ENCODE peak calls at places on chromosomes 16 and 17, in four cellular contexts. Y is A549, X is HepG2, N is K562. H is an unnamed sample.

GRCh38 chr17:41660221-41660711 is 28.4 kb upstream of the EIF1 start:
- DNase-seq in Y (no peak), X (no peak), N (no peak), H (no peak)

GRCh38 chr17:41231731-41232130 is 518 bp upstream of the KRTAP9-3 start:
- DNase-seq in Y (no peak), X (no peak), N (no peak), H (no peak)

GRCh38 chr17:80960797-80961452 is 30.7 kb upstream of the CHMP6 start:
- DNase-seq in Y (no peak), X (no peak), N (no peak), H (no peak)

GRCh38 chr16:28538733-28539596 is at the start of gene NUPR1:
- DNase-seq in Y (peak; percentile 85), X (peak; percentile 89), N (no peak), H (no peak)

GRCh38 chr17:45306623-45307022 is 10.2 kb downstream of the MAP3K14 start:
- DNase-seq in Y (no peak), X (no peak), N (no peak), H (no peak)

GRCh38 chr16:48014349-48015135 is 141.3 kb downstream of the ABCC12 start:
- DNase-seq in Y (peak; percentile 15), X (peak; percentile 11), N (no peak), H (no peak)

GRCh38 chr17:41451154-41451728 is 10.5 kb upstream of the KRT38 start:
- DNase-seq in Y (no peak), X (no peak), N (no peak), H (no peak)

GRCh38 chr16:81201267-81201666 is 37.2 kb upstream of the BCO1 start:
- DNase-seq in Y (no peak), X (no peak), N (no peak), H (no peak)

GRCh38 chr16:69762843-69763556 is 868 bp downstream of the WWP2 start:
- DNase-seq in Y (peak; percentile 23), X (peak; percentile 37), N (no peak), H (no peak)

DNA sequence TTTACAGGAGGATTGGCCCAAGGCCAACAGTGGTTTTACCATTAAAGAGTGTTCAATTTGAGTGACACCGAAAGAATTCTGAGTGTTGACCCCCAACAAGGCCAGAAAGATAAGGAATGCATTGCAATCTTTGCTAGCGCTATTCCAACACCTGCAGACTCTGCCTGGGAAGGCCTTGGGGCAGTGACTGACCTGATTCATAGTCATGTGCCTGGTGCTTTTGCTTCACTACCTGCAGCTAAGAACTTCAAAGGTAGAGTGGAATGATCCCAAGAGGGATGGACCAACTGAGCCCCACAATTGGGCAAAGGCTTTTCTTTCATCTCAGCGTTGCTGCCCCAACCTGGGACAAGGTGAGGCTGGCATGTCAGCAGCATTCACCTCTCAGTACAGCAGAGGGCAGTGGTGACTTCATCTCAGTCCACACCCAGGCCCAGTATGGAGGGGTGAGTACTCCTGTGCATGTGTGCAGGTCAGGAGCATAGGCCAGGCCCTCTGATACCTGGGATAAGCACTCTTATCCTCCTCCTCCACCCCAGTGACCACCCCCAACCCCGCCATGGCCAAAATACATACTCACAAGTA is 149.6 kb upstream of the GNAO1 start:
- DNase-seq in Y (peak; percentile 36), X (peak; percentile 45), N (peak; percentile 24), H (no peak)
- TF ChIP-seq USF2 in Y (no peak), X (no peak), N (no peak), H (no peak)

GRCh38 chr16:50467559-50467942 is 80.6 kb upstream of the NKD1 start:
- DNase-seq in Y (no peak), X (no peak), N (no peak), H (no peak)
- H3K4me3 ChIP-seq in Y (peak overlapping the region; percentile 45), X (peak overlapping the region; percentile 24), N (no peak overlapping the region), H (no peak overlapping the region)

DNA sequence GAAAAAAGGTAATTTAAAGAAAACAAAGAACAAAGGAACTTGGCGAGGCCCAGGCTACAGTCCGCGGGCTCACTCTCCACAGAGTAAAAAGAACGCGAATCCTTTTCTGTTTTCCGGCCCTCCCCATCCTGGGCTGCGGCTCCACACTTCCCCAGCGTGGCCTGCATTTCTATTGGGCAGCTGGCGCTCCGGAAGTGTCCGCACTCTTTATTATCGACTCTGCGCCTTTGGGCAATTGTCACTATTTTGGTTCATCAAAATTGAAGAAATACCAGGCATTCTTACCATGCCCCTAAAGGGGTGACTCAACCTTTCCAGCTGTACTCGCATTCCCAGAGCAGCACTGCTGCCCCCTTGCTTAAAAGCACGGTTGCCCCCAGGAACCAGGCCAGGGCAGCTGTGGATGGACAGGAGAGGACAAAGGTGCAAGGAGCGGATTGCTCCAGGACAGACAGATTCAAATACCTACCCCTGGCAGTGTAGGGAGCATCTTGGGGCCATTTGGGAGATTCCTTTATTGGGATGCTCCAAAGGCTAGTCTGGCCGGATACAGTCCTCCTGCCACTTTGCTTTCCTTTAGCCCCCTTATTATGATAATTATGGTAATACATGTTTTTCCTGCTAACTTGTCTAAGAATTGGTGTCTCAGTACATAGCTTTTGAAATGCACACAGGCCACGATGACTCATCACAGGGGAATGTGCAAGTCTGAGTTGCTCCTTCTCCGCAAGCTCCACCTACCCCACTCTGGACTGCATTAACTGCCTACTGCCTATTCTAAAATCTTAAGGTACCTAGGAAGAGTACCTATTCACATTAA is 985 bp upstream of the SLFN12 start:
- DNase-seq in Y (peak; percentile 95), X (peak; percentile 81), N (peak; percentile 66), H (peak; percentile 40)
- TF ChIP-seq CHD4 in Y (no peak), X (no peak), N (no peak), H (no peak)

DNA sequence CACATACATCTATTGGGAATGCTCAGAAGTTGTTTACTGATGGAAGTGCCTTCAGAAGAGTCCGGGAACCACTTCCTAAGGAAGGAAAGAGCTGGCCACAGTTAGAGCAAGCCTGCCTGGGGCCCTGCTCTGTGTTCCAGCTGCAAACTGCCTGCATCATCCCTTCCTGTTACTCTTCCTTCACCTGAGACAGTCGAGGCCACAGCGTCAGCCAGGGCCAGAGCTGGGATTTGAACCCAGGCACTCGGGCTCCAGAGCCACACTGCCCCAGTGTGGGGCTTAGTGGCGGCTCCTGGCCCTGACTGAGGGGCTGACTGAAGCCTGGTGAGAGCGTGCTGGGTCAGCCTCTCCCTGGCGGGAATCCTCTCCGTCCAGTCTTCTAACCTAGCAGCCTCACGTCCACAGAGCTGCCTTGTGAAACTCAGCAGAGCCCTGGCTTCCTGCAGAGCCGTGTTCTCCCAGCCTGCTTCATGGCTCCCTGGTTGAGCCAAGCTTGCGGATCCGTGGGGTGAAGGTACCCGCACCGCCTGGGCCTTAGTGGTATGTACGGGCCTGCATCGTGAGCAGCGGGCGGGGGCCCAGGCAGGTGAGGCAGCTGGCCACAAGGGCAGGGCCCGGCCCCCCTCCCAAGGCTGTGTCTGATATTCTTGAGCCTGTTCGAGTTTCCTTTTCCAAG is 4.6 kb upstream of the C17orf99 start:
- DNase-seq in Y (no peak), X (no peak), N (no peak), H (no peak)
- TF ChIP-seq USF2 in Y (no peak), X (no peak), N (no peak), H (no peak)

DNA sequence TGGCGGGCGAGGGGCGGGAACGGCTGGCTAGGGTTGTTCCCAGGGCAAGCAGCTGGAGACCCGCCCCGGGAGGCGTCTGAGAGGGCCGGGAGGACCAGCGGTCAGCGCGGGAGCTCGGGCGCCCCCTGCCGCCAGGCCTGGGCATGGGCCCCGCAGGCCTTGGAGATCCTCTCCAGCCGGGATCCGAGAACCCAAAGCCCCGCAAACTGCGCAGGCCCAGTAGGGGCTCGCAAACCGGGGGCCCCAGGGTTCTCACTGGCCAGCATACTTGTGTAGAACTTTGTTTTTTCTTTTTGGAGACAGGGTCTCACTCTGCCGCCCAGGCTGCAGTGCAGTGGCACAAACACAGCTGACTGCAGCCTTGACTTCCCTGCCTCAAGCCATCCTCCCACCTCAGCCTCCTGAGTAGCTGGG is 20.8 kb upstream of the ZNF423 start:
- DNase-seq in Y (peak; percentile 40), X (no peak), N (peak; percentile 92), H (no peak)
- H3K4me3 ChIP-seq in Y (peak overlapping the region; percentile 30), X (no peak overlapping the region), N (no peak overlapping the region), H (no peak overlapping the region)

DNA sequence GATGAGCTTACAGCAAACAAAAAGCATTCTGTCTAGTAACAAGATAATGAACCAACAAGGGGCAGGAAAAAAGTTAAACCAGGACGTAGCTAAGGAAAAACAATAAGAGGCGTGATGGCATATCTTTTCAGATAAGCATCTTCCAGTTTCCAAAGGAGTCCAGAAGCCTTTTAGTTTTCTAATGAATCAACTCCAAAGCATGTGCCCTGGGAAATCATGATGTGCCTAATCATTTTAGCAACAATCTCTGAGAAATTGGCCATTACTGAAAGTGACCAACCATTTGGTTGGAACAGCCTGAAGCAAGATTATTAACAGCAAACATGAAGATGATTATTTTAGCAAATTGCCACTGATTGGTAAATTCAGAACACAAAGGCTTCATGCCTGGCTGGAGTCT is 440.9 kb upstream of the MAF start:
- DNase-seq in Y (no peak), X (no peak), N (no peak), H (no peak)
- TF ChIP-seq CHD4 in Y (no peak), X (no peak), N (no peak), H (no peak)

GRCh38 chr17:27473748-27474609 is 17.7 kb downstream of the KSR1 start:
- DNase-seq in Y (no peak), X (no peak), N (peak; percentile 80), H (peak; percentile 97)
- TF ChIP-seq USF2 in Y (no peak), X (no peak), N (no peak), H (no peak)

GRCh38 chr17:12575641-12576040 is 90.0 kb upstream of the MYOCD start:
- DNase-seq in Y (no peak), X (no peak), N (no peak), H (no peak)
- H3K4me3 ChIP-seq in Y (no peak overlapping the region), X (no peak overlapping the region), N (no peak overlapping the region), H (no peak overlapping the region)

DNA sequence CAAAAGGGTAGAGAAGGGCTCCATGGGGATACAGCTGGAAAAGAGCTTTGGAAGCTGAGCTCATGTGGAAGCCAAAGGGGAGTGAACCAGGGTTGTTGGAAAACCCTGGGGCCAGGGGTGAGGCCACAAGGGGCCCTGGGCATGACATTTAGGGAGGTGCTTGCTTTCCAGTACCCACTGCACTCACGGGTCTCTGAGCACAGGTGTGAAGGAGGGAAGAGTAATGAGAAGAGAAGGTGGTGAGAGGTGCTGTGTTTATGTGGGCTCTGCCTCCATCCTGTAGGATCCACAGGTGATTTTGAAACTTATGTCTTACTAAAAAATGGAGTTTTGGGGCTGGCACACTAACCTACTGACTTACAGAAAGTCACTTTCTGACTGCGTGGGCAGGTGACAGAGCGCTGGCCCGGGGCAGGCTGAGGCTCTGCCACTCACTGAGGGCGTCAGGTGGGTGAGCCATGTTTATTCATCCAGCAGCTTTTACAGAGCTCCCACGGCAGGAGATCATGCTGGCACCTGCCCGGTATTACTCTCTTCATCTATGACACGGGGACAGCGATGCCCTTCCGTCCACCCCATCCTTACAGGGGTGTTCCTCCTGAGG is 18.9 kb downstream of the KSR1 start:
- DNase-seq in Y (no peak), X (no peak), N (no peak), H (no peak)
- TF ChIP-seq CHD4 in Y (no peak), X (no peak), N (no peak), H (no peak)